ENCODE peak calls at places on chromosomes 7 and 10, in four cellular contexts. A is AG09309, K is heart right ventricle, Y is HCT116. H is an unnamed sample.

GRCh38 chr10:5551531-5552375 is 27.0 kb downstream of the CALML3 start:
- DNase-seq in A (no peak), K (no peak), Y (no peak), H (no peak)

GRCh38 chr10:121828045-121828444 is 99.8 kb downstream of the ATE1 start:
- DNase-seq in A (no peak), K (no peak), Y (no peak), H (no peak)

GRCh38 chr10:130357226-130357625 is 221.0 kb downstream of the GLRX3 start:
- DNase-seq in A (no peak), K (no peak), Y (no peak), H (no peak)

GRCh38 chr7:69577221-69577620 is 21.1 kb upstream of the AUTS2 start:
- DNase-seq in A (no peak), K (no peak), Y (no peak), H (peak; percentile 66)

GRCh38 chr7:100353685-100354330 is 4.1 kb upstream of the PILRB start:
- DNase-seq in A (no peak), K (no peak), Y (no peak), H (no peak)

GRCh38 chr10:13371879-13372470 is 23.9 kb upstream of the SEPHS1 start:
- DNase-seq in A (peak; percentile 49), K (peak; percentile 28), Y (peak; percentile 81), H (peak; percentile 83)

GRCh38 chr10:46547331-46547880 is 9.1 kb downstream of the GPRIN2 start:
- DNase-seq in A (no peak), K (no peak), Y (no peak), H (no peak)

GRCh38 chr7:40765633-40766032 is 630.8 kb downstream of the SUGCT start:
- DNase-seq in A (no peak), K (no peak), Y (no peak), H (no peak)

GRCh38 chr7:30928254-30928872 is 16.7 kb downstream of the AQP1 start:
- DNase-seq in A (no peak), K (no peak), Y (no peak), H (no peak)

GRCh38 chr7:8277394-8277982 is 15.5 kb upstream of the ICA1 start:
- DNase-seq in A (no peak), K (no peak), Y (no peak), H (no peak)

GRCh38 chr7:66143876-66144332 is 29.3 kb downstream of the CRCP start:
- DNase-seq in A (no peak), K (no peak), Y (no peak), H (peak; percentile 17)

GRCh38 chr7:98974906-98975816 is 96.8 kb downstream of the TRRAP start:
- DNase-seq in A (no peak), K (peak; percentile 61), Y (no peak), H (no peak)

GRCh38 chr10:79937661-79938226 is 11.2 kb downstream of the SFTPD start:
- DNase-seq in A (no peak), K (no peak), Y (no peak), H (no peak)

GRCh38 chr10:61452655-61453641 is at the start of gene TMEM26:
- DNase-seq in A (no peak), K (peak; percentile 38), Y (no peak), H (peak; percentile 38)

GRCh38 chr10:128209862-128210214 is 83.6 kb upstream of the MKI67 start:
- DNase-seq in A (no peak), K (no peak), Y (no peak), H (no peak)

GRCh38 chr10:88095291-88095721 is 231.9 kb downstream of the PTEN start:
- DNase-seq in A (peak; percentile 97), K (no peak), Y (no peak), H (peak; percentile 26)

GRCh38 chr10:75244487-75245353 is 9.0 kb upstream of the COMTD1 start:
- DNase-seq in A (no peak), K (no peak), Y (no peak), H (no peak)

GRCh38 chr10:42969147-42969546 is 107.7 kb upstream of the RET start:
- DNase-seq in A (no peak), K (no peak), Y (no peak), H (no peak)

GRCh38 chr10:117653170-117653515 is 110.6 kb downstream of the EMX2 start:
- DNase-seq in A (peak; percentile 77), K (no peak), Y (peak; percentile 83), H (peak; percentile 97)

GRCh38 chr7:94394399-94395140 is at the start of gene COL1A2:
- DNase-seq in A (peak; percentile 99), K (peak; percentile 80), Y (no peak), H (peak; percentile 98)

GRCh38 chr7:80312139-80312661 is 177.6 kb downstream of the GNAI1 start:
- DNase-seq in A (no peak), K (no peak), Y (no peak), H (peak; percentile 22)

GRCh38 chr7:66500087-66500486 is 128.6 kb upstream of the KCTD7 start:
- DNase-seq in A (no peak), K (no peak), Y (peak; percentile 18), H (no peak)

GRCh38 chr10:9603972-9604371 is 1413.7 kb upstream of the CELF2 start:
- DNase-seq in A (no peak), K (no peak), Y (no peak), H (no peak)

GRCh38 chr7:7702826-7703225 is 15.6 kb downstream of the RPA3 start:
- DNase-seq in A (peak; percentile 55), K (no peak), Y (no peak), H (peak; percentile 82)

GRCh38 chr10:73965890-73966768 is 31.8 kb upstream of the VCL start:
- DNase-seq in A (peak; percentile 98), K (peak; percentile 73), Y (peak; percentile 99), H (peak; percentile 99)

DNA sequence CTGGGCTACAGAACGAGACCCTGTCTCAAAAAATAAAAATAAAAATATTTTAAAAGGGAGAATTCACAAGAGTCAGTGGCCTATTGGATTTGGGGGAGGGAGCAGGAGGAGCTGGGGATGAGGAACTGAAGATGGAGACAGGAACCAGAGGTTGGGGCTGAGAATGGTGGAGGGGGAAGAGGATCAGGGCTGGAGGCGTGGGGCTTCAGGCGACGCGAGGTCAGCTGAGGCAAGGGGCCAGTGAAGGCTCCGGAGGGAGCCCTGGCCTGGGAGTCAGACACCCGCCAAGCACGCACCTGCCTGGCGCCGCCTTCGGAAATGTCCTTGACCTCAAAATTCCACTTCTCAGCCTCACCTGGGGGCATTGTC is 671 bp upstream of the CLEC2L start:
- DNase-seq in A (no peak), K (no peak), Y (no peak), H (no peak)
- H3K4me3 ChIP-seq in A (no peak overlapping the region), K (no peak overlapping the region), Y (no peak overlapping the region), H (no peak overlapping the region)

GRCh38 chr7:119943932-119944600 is 328.9 kb upstream of the KCND2 start:
- DNase-seq in A (no peak), K (no peak), Y (no peak), H (peak; percentile 6)

GRCh38 chr7:119949053-119949452 is 323.9 kb upstream of the KCND2 start:
- DNase-seq in A (no peak), K (no peak), Y (no peak), H (no peak)

GRCh38 chr7:119945822-119946221 is 327.2 kb upstream of the KCND2 start:
- DNase-seq in A (no peak), K (no peak), Y (no peak), H (no peak)

GRCh38 chr7:119944601-119944972 is 328.4 kb upstream of the KCND2 start:
- DNase-seq in A (no peak), K (no peak), Y (no peak), H (no peak)
- TF ChIP-seq CTCF in A (no peak), K (no peak), Y (no peak), H (no peak)

GRCh38 chr10:36171546-36171945 is 529.5 kb upstream of the FZD8 start:
- DNase-seq in A (no peak), K (no peak), Y (no peak), H (no peak)

GRCh38 chr10:36172054-36172531 is 530.0 kb upstream of the FZD8 start:
- DNase-seq in A (peak; percentile 69), K (no peak), Y (no peak), H (peak; percentile 64)

GRCh38 chr10:36170943-36171501 is 528.9 kb upstream of the FZD8 start:
- DNase-seq in A (no peak), K (no peak), Y (no peak), H (no peak)

GRCh38 chr10:36173364-36173763 is 531.3 kb upstream of the FZD8 start:
- DNase-seq in A (no peak), K (no peak), Y (no peak), H (no peak)

GRCh38 chr10:36172574-36172973 is 530.5 kb upstream of the FZD8 start:
- DNase-seq in A (peak; percentile 14), K (no peak), Y (no peak), H (peak; percentile 46)
- H3K4me3 ChIP-seq in A (no peak overlapping the region), K (no peak overlapping the region), Y (no peak overlapping the region), H (no peak overlapping the region)

DNA sequence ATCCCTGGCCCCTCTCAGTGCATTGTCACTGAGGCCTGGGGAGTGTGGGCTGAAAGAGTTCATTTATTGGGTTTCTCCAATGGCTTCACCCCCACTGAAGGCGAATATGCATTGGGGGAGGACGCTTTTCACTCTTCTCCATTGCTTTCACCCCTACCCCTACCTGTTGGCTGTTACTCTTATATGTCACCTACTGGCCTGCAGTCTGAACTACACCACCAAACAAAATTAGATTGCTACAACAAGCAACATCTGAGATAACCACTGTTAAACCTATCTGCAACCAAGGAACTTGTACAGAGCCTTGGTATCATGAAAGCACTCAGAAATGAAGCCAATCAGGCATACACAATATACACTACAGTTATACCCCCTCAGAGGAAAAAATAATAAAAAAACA is 203.7 kb downstream of the REEP3 start:
- DNase-seq in A (no peak), K (no peak), Y (no peak), H (no peak)
- TF ChIP-seq CTCF in A (no peak), K (no peak), Y (no peak), H (peak; percentile 24)

DNA sequence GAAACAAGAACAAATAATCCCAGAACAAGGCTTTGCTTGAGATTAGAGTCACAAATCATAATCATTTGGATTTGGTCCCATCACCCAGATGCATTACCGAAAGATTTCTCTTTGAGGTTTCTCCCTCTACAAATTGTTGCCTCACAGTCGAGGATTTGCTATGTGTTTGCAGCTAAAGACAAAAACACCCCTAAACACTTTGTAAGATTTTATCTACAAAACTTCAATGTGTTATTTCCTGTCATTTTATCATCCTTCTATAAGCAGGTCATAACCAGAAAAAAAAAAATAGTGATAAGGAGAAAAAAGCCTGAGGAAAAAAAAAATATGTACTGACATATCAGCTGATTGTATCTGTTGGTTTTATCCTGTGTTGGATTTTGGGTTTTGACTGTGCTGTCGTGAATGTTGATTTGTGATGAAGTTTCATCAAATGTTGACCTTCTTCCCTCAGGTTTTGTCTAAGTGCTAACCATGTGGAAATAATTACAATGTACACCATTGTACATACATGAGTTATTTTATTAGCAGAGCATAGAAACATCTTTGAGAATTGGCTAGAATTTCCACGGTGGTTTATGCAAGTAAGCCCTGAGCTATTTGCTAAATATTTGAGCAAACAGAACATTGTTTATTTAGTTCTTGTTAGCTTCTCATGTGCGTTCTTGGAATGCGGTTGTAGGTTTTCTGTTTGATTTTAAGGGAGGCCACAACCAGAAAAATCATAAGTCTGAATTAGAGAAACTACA is 274.4 kb downstream of the NEBL start:
- DNase-seq in A (no peak), K (no peak), Y (no peak), H (peak; percentile 92)
- H3K4me3 ChIP-seq in A (no peak overlapping the region), K (no peak overlapping the region), Y (no peak overlapping the region), H (no peak overlapping the region)

GRCh38 chr7:5428470-5429252 is 5.0 kb upstream of the TNRC18 start:
- DNase-seq in A (peak; percentile 69), K (peak; percentile 65), Y (no peak), H (peak; percentile 89)
- TF ChIP-seq CTCF in A (no peak), K (peak; percentile 10), Y (no peak), H (peak; percentile 28)

GRCh38 chr7:134454277-134454676 is 4.6 kb downstream of the AKR1B1 start:
- DNase-seq in A (no peak), K (no peak), Y (no peak), H (peak; percentile 33)
- H3K4me3 ChIP-seq in A (no peak overlapping the region), K (no peak overlapping the region), Y (no peak overlapping the region), H (no peak overlapping the region)

GRCh38 chr10:87094373-87095240 is at the start of the genes GLUD1 and SHLD2:
- DNase-seq in A (peak; percentile 55), K (peak; percentile 92), Y (peak; percentile 87), H (peak; percentile 86)
- TF ChIP-seq CTCF in A (no peak), K (no peak), Y (no peak), H (no peak)

H was measured in fibroblast of mammary gland.